ENCODE peak calls at places on chromosomes 13 and 19, in six cellular contexts. Y is stimulated activated CD8-positive, alpha-beta memory T cell treated with anti-CD3 and anti-CD28 coated beads, Interleukin-15, amount 100 ng/mL, for 4 hours; P is skeletal muscle cell; A is NCI-H187 treated with DMSO at 0.1 percent for 48 hours; X is activated T-helper 1 cell treated with Interleukin-2 at 50 U/mL for 16 hours; W is kidney epithelial cell. B is an unnamed sample.

GRCh38 chr13:23946067-23946466 is 48.8 kb upstream of the C1QTNF9B start:
- DNase-seq in Y (no peak), P (no peak), A (no peak), X (no peak), W (no peak), B (no peak)

GRCh38 chr19:2719910-2720776 is 1.0 kb downstream of the DIRAS1 start:
- DNase-seq in Y (no peak), P (no peak), A (no peak), X (no peak), W (no peak), B (no peak)

GRCh38 chr19:18418034-18418724 is 1.0 kb upstream of the SSBP4 start:
- DNase-seq in Y (no peak), P (no peak), A (no peak), X (no peak), W (no peak), B (no peak)

GRCh38 chr13:75217949-75218348 is 264.0 kb downstream of the TBC1D4 start:
- DNase-seq in Y (no peak), P (peak; percentile 77), A (no peak), X (no peak), W (peak; percentile 56), B (no peak)

GRCh38 chr13:51935326-51936171 is 73.8 kb downstream of the CCDC70 start:
- DNase-seq in Y (no peak), P (no peak), A (no peak), X (no peak), W (no peak), B (no peak)

GRCh38 chr19:50358483-50359431 is 6.7 kb downstream of the NAPSA start:
- DNase-seq in Y (peak; percentile 59), P (no peak), A (no peak), X (peak; percentile 64), W (no peak), B (peak; percentile 65)

GRCh38 chr19:14127929-14128509 is 8.4 kb downstream of the ASF1B start:
- DNase-seq in Y (no peak), P (no peak), A (no peak), X (no peak), W (no peak), B (no peak)

GRCh38 chr13:52156724-52157251 is 2.6 kb downstream of the NEK3 start:
- DNase-seq in Y (no peak), P (no peak), A (no peak), X (no peak), W (no peak), B (no peak)

GRCh38 chr19:2253106-2254051 is 2.8 kb downstream of the JSRP1 start:
- DNase-seq in Y (no peak), P (no peak), A (no peak), X (peak; percentile 54), W (no peak), B (peak; percentile 43)

GRCh38 chr13:101204270-101205011 is 211.9 kb downstream of the NALCN start:
- DNase-seq in Y (no peak), P (no peak), A (no peak), X (no peak), W (no peak), B (no peak)

GRCh38 chr19:12098040-12098439 is 33.5 kb downstream of the ZNF844 start:
- DNase-seq in Y (no peak), P (no peak), A (no peak), X (no peak), W (no peak), B (no peak)

GRCh38 chr19:50300814-50301606 is 28.2 kb downstream of the KCNC3 start:
- DNase-seq in Y (no peak), P (peak; percentile 36), A (no peak), X (no peak), W (peak; percentile 37), B (no peak)

GRCh38 chr19:6794817-6795431 is 22.4 kb downstream of the VAV1 start:
- DNase-seq in Y (no peak), P (no peak), A (no peak), X (no peak), W (no peak), B (no peak)

GRCh38 chr19:17703823-17704463 is 15.3 kb upstream of the MAP1S start:
- DNase-seq in Y (peak; percentile 40), P (no peak), A (no peak), X (peak; percentile 57), W (no peak), B (peak; percentile 44)

GRCh38 chr13:23626730-23627129 is 56.5 kb downstream of the TNFRSF19 start:
- DNase-seq in Y (no peak), P (no peak), A (no peak), X (no peak), W (no peak), B (no peak)

GRCh38 chr19:4042731-4043082 is 24.0 kb downstream of the ZBTB7A start:
- DNase-seq in Y (no peak), P (no peak), A (no peak), X (no peak), W (no peak), B (no peak)

GRCh38 chr19:27911122-27911898 is 1301.6 kb downstream of the UQCRFS1 start:
- DNase-seq in Y (no peak), P (no peak), A (no peak), X (no peak), W (no peak), B (no peak)

GRCh38 chr13:63396746-63397145 is 1981.1 kb upstream of the PCDH20 start:
- DNase-seq in Y (no peak), P (no peak), A (no peak), X (no peak), W (no peak), B (no peak)

GRCh38 chr19:3186377-3186688 is 603 bp downstream of the NCLN start:
- DNase-seq in Y (no peak), P (no peak), A (no peak), X (no peak), W (no peak), B (no peak)

GRCh38 chr19:58338336-58338735 is 11.5 kb downstream of the ZSCAN22 start:
- DNase-seq in Y (no peak), P (no peak), A (no peak), X (no peak), W (no peak), B (no peak)

GRCh38 chr19:3979674-3980352 is 5.5 kb downstream of the EEF2 start:
- DNase-seq in Y (no peak), P (no peak), A (no peak), X (no peak), W (no peak), B (no peak)

GRCh38 chr19:3983936-3984583 is 1.2 kb downstream of the EEF2 start:
- DNase-seq in Y (no peak), P (no peak), A (no peak), X (no peak), W (no peak), B (no peak)

GRCh38 chr19:16025108-16026101 is 50.9 kb upstream of the TPM4 start:
- DNase-seq in Y (no peak), P (no peak), A (no peak), X (no peak), W (peak; percentile 4), B (no peak)

GRCh38 chr13:106851251-106851650 is 283.3 kb upstream of the ARGLU1 start:
- DNase-seq in Y (no peak), P (peak; percentile 9), A (no peak), X (no peak), W (no peak), B (no peak)

B was measured in activated effector memory CD4-positive, alpha-beta T cell treated with Interleukin-2 at 50 U/mL for 16 hours.